ENCODE peak calls at places on chromosomes 5 and 9, in four cellular contexts. One of them, this sample, is unnamed.

GRCh38 chr5:176608937-176609723 is 826 bp downstream of the GPRIN1 start:
- DNase-seq in astrocyte: no peak
- DNase-seq in AG09319: no peak
- DNase-seq in hepatic stellate cell: no peak
- DNase-seq in this sample: no peak

GRCh38 chr5:150672237-150672883 is 11.3 kb downstream of the MYOZ3 start:
- DNase-seq in astrocyte: no peak
- DNase-seq in AG09319: no peak
- DNase-seq in hepatic stellate cell: no peak
- DNase-seq in this sample: peak; percentile 55

GRCh38 chr5:160174780-160175437 is 54.4 kb upstream of the FABP6 start:
- DNase-seq in AG09319: no peak
- DNase-seq in hepatic stellate cell: no peak
- DNase-seq in astrocyte: no peak
- DNase-seq in this sample: no peak

GRCh38 chr5:68339921-68340321 is 124.4 kb downstream of the PIK3R1 start:
- DNase-seq in AG09319: no peak
- DNase-seq in hepatic stellate cell: peak; percentile 19
- DNase-seq in astrocyte: peak; percentile 76
- DNase-seq in this sample: no peak

GRCh38 chr5:82307431-82307830 is 29.3 kb upstream of the RPS23 start:
- DNase-seq in hepatic stellate cell: no peak
- DNase-seq in astrocyte: peak; percentile 44
- DNase-seq in AG09319: peak; percentile 69
- DNase-seq in this sample: peak; percentile 15

GRCh38 chr9:105359899-105360298 is 87.9 kb upstream of the FSD1L start:
- DNase-seq in hepatic stellate cell: no peak
- DNase-seq in AG09319: no peak
- DNase-seq in astrocyte: peak; percentile 95
- DNase-seq in this sample: peak; percentile 7

GRCh38 chr5:135241536-135241935 is 157.5 kb downstream of the MACROH2A1 start:
- DNase-seq in hepatic stellate cell: no peak
- DNase-seq in AG09319: no peak
- DNase-seq in astrocyte: no peak
- DNase-seq in this sample: no peak

GRCh38 chr5:41871866-41872265 is 1.6 kb upstream of the OXCT1 start:
- DNase-seq in astrocyte: peak; percentile 77
- DNase-seq in AG09319: no peak
- DNase-seq in hepatic stellate cell: peak; percentile 22
- DNase-seq in this sample: peak; percentile 48

GRCh38 chr5:72133212-72133990 is 26.1 kb downstream of the MAP1B start:
- DNase-seq in hepatic stellate cell: no peak
- DNase-seq in astrocyte: peak; percentile 72
- DNase-seq in AG09319: no peak
- DNase-seq in this sample: no peak

GRCh38 chr5:2608391-2608790 is 143.1 kb downstream of the IRX2 start:
- DNase-seq in AG09319: no peak
- DNase-seq in astrocyte: no peak
- DNase-seq in hepatic stellate cell: no peak
- DNase-seq in this sample: no peak

GRCh38 chr5:147479949-147480348 is 29.9 kb downstream of the DPYSL3 start:
- DNase-seq in astrocyte: peak; percentile 82
- DNase-seq in AG09319: no peak
- DNase-seq in hepatic stellate cell: no peak
- DNase-seq in this sample: no peak